ENCODE peak calls at places on chromosomes 3 and 15, in five cellular contexts. One of them, this sample, is unnamed.

GRCh38 chr3:69665026-69665739 is 74.1 kb upstream of the MITF start:
- DNase-seq in fibroblast of lung: no peak
- DNase-seq in IMR-90: no peak
- DNase-seq in glutamatergic neuron: no peak
- DNase-seq in lower lobe of right lung: no peak
- DNase-seq in this sample: no peak

GRCh38 chr15:57031082-57031481 is 112.6 kb downstream of the TCF12 start:
- DNase-seq in fibroblast of lung: no peak
- DNase-seq in IMR-90: no peak
- DNase-seq in glutamatergic neuron: no peak
- DNase-seq in lower lobe of right lung: no peak
- DNase-seq in this sample: no peak

GRCh38 chr3:55330355-55330754 is 156.8 kb downstream of the WNT5A start:
- DNase-seq in fibroblast of lung: peak
- DNase-seq in IMR-90: peak
- DNase-seq in glutamatergic neuron: no peak
- DNase-seq in lower lobe of right lung: no peak
- DNase-seq in this sample: peak

GRCh38 chr3:194884649-194885315 is 199.1 kb downstream of the FAM43A start:
- DNase-seq in fibroblast of lung: no peak
- DNase-seq in IMR-90: no peak
- DNase-seq in glutamatergic neuron: no peak
- DNase-seq in lower lobe of right lung: no peak
- DNase-seq in this sample: no peak

GRCh38 chr3:134879991-134880390 is 84.9 kb downstream of the EPHB1 start:
- DNase-seq in fibroblast of lung: no peak
- DNase-seq in IMR-90: no peak
- DNase-seq in glutamatergic neuron: no peak
- DNase-seq in lower lobe of right lung: no peak
- DNase-seq in this sample: no peak

GRCh38 chr3:22594990-22595389 is 608.1 kb upstream of the UBE2E2 start:
- DNase-seq in fibroblast of lung: no peak
- DNase-seq in IMR-90: no peak
- DNase-seq in glutamatergic neuron: no peak
- DNase-seq in lower lobe of right lung: no peak
- DNase-seq in this sample: no peak

GRCh38 chr3:107796786-107797185 is 274.0 kb downstream of the BBX start:
- DNase-seq in fibroblast of lung: peak
- DNase-seq in IMR-90: peak
- DNase-seq in glutamatergic neuron: no peak
- DNase-seq in lower lobe of right lung: no peak
- DNase-seq in this sample: no peak

GRCh38 chr3:141646760-141647561 is 91.1 kb upstream of the RNF7 start:
- DNase-seq in fibroblast of lung: peak
- DNase-seq in IMR-90: peak
- DNase-seq in glutamatergic neuron: no peak
- DNase-seq in lower lobe of right lung: peak
- DNase-seq in this sample: no peak

GRCh38 chr15:66252411-66253295 is 897 bp downstream of the MEGF11 start:
- DNase-seq in fibroblast of lung: peak
- DNase-seq in IMR-90: no peak
- DNase-seq in glutamatergic neuron: peak
- DNase-seq in lower lobe of right lung: peak
- DNase-seq in this sample: no peak

GRCh38 chr3:89287902-89288520 is 180.6 kb downstream of the EPHA3 start:
- DNase-seq in fibroblast of lung: no peak
- DNase-seq in IMR-90: no peak
- DNase-seq in glutamatergic neuron: no peak
- DNase-seq in lower lobe of right lung: no peak
- DNase-seq in this sample: no peak

GRCh38 chr3:68025189-68025588 is 370.8 kb upstream of the SUCLG2 start:
- DNase-seq in fibroblast of lung: no peak
- DNase-seq in IMR-90: no peak
- DNase-seq in glutamatergic neuron: no peak
- DNase-seq in lower lobe of right lung: no peak
- DNase-seq in this sample: no peak

GRCh38 chr3:112699436-112699978 is 58.6 kb upstream of the CCDC80 start:
- DNase-seq in fibroblast of lung: peak
- DNase-seq in IMR-90: peak
- DNase-seq in glutamatergic neuron: no peak
- DNase-seq in lower lobe of right lung: no peak
- DNase-seq in this sample: peak

GRCh38 chr3:58154752-58155449 is 55.9 kb downstream of the DNASE1L3 start:
- DNase-seq in fibroblast of lung: no peak
- DNase-seq in IMR-90: no peak
- DNase-seq in glutamatergic neuron: no peak
- DNase-seq in lower lobe of right lung: no peak
- DNase-seq in this sample: no peak

GRCh38 chr15:39391230-39391629 is 189.6 kb upstream of the THBS1 start:
- DNase-seq in fibroblast of lung: no peak
- DNase-seq in IMR-90: no peak
- DNase-seq in glutamatergic neuron: no peak
- DNase-seq in lower lobe of right lung: no peak
- DNase-seq in this sample: peak